ENCODE peak calls at places on chromosome 14, in eight cellular contexts. Y is transverse colon, F is K562, A is HepG2, G is A549, M is GM12878, R is H1, W is tibial nerve. T is an unnamed sample.

GRCh38 chr14:99380991-99381687 is 99.5 kb downstream of the SETD3 start:
- DNase-seq in Y (no peak), W (no peak), F (no peak), A (no peak), G (no peak), M (no peak), R (no peak), T (no peak)

GRCh38 chr14:74949859-74950572 is 5.4 kb downstream of the PGF start:
- DNase-seq in F (peak; percentile 37), M (no peak), G (no peak), Y (no peak), A (no peak), R (no peak), W (no peak), T (no peak)

GRCh38 chr14:29528889-29529288 is 398.8 kb downstream of the PRKD1 start:
- DNase-seq in A (no peak), R (no peak), M (no peak), W (no peak), Y (no peak), F (no peak), G (no peak), T (no peak)

GRCh38 chr14:68576031-68576430 is 216.8 kb downstream of the ZFP36L1 start:
- DNase-seq in G (no peak), A (no peak), F (no peak), R (no peak), W (no peak), M (no peak), Y (no peak), T (no peak)

GRCh38 chr14:75310295-75311059 is 31.8 kb downstream of the FOS start:
- DNase-seq in Y (peak; percentile 74), W (peak; percentile 70), G (peak; percentile 46), A (no peak), M (no peak), R (peak; percentile 67), F (no peak), T (peak; percentile 94)

GRCh38 chr14:105947599-105947998 is 421.2 kb downstream of the TMEM121 start:
- DNase-seq in Y (no peak), M (no peak), A (no peak), F (no peak), G (no peak), W (no peak), R (no peak), T (no peak)

GRCh38 chr14:36655963-36656768 is 5.5 kb upstream of the PAX9 start:
- DNase-seq in G (peak; percentile 66), Y (peak; percentile 32), M (no peak), W (no peak), R (no peak), F (no peak), A (peak; percentile 52), T (no peak)

GRCh38 chr14:105917933-105918436 is 391.6 kb downstream of the TMEM121 start:
- DNase-seq in A (no peak), F (no peak), Y (no peak), M (no peak), R (no peak), W (no peak), G (no peak), T (no peak)

GRCh38 chr14:72781476-72782181 is 112.3 kb downstream of the DPF3 start:
- DNase-seq in G (peak; percentile 24), W (no peak), M (no peak), Y (no peak), F (no peak), A (peak; percentile 84), R (no peak), T (no peak)

GRCh38 chr14:77181603-77182437 is at the start of gene TMEM63C:
- DNase-seq in F (peak; percentile 5), Y (peak; percentile 85), W (no peak), R (peak; percentile 95), A (peak; percentile 29), M (peak; percentile 21), G (peak; percentile 78), T (no peak)

GRCh38 chr14:48792376-48793024 is 793.7 kb downstream of the RPS29 start:
- DNase-seq in A (peak; percentile 22), R (no peak), F (no peak), G (no peak), Y (no peak), W (no peak), M (no peak), T (no peak)

GRCh38 chr14:58978336-58978735 is 210.1 kb upstream of the DAAM1 start:
- DNase-seq in Y (no peak), A (no peak), M (no peak), R (no peak), W (no peak), G (no peak), F (no peak), T (peak; percentile 42)

GRCh38 chr14:98138666-98139065 is 1133.3 kb downstream of the BCL11B start:
- DNase-seq in F (peak; percentile 9), W (no peak), R (peak; percentile 7), Y (peak; percentile 10), M (no peak), A (no peak), G (peak; percentile 13), T (no peak)

GRCh38 chr14:45610303-45610702 is 357.3 kb upstream of the MIS18BP1 start:
- DNase-seq in W (no peak), F (no peak), G (no peak), M (no peak), Y (no peak), A (no peak), R (no peak), T (no peak)

GRCh38 chr14:68979722-68980552 is 835 bp upstream of the ACTN1 start:
- DNase-seq in Y (peak; percentile 61), R (no peak), G (peak; percentile 59), W (peak; percentile 32), A (no peak), F (peak; percentile 28), M (no peak), T (peak; percentile 54)

GRCh38 chr14:93207468-93208308 is 632 bp downstream of the UBR7 start:
- DNase-seq in G (peak; percentile 81), F (peak; percentile 63), M (no peak), A (no peak), R (no peak), W (peak; percentile 18), Y (no peak), T (no peak)

GRCh38 chr14:66281036-66281776 is 205.0 kb upstream of the CCDC196 start:
- DNase-seq in R (no peak), W (no peak), M (no peak), F (no peak), G (no peak), Y (no peak), A (no peak), T (peak; percentile 65)

GRCh38 chr14:81018714-81019512 is 63.5 kb downstream of the TSHR start:
- DNase-seq in M (no peak), R (no peak), F (no peak), W (no peak), Y (no peak), A (no peak), G (no peak), T (no peak)

GRCh38 chr14:44412858-44413569 is 94.1 kb downstream of the FSCB start:
- DNase-seq in M (no peak), Y (no peak), G (no peak), A (no peak), W (no peak), R (no peak), F (peak; percentile 22), T (no peak)

DNA sequence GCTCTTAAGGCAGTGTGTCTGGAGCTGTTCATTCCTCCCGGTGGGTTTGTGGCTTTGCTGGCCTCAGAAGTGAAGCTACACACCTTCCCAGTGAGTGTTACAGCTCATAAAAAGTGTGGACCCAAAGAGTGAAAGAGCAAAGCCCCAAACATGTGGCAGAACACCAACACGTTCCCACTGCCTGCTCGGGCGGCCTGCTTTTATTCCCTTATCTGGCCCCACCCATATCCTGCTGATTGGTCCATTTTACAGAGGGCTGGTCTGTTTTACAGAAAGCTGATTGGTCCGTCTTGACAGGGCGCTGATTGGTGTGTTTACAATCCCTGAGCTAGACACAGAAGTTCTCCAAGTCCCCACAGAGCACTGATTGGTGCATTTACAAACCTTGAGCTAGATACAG is 2.3 kb upstream of the SIVA1 start:
- DNase-seq in G (no peak), A (peak; percentile 34), W (no peak), F (peak; percentile 31), R (no peak), M (no peak), Y (no peak), T (no peak)
- TF ChIP-seq EP300 in G (no peak), A (no peak), W (no peak), F (no peak), R (no peak), M (no peak), Y (no peak), T (no peak)

GRCh38 chr14:64762044-64763034 is 58.1 kb downstream of the PLEKHG3 start:
- DNase-seq in M (no peak), A (peak; percentile 35), W (peak; percentile 69), G (peak; percentile 90), Y (peak; percentile 85), F (peak; percentile 83), R (no peak), T (peak; percentile 96)
- TF ChIP-seq EP300 in M (no peak), A (no peak), W (peak; percentile 61), G (peak; percentile 54), Y (no peak), F (no peak), R (no peak), T (no peak)

DNA sequence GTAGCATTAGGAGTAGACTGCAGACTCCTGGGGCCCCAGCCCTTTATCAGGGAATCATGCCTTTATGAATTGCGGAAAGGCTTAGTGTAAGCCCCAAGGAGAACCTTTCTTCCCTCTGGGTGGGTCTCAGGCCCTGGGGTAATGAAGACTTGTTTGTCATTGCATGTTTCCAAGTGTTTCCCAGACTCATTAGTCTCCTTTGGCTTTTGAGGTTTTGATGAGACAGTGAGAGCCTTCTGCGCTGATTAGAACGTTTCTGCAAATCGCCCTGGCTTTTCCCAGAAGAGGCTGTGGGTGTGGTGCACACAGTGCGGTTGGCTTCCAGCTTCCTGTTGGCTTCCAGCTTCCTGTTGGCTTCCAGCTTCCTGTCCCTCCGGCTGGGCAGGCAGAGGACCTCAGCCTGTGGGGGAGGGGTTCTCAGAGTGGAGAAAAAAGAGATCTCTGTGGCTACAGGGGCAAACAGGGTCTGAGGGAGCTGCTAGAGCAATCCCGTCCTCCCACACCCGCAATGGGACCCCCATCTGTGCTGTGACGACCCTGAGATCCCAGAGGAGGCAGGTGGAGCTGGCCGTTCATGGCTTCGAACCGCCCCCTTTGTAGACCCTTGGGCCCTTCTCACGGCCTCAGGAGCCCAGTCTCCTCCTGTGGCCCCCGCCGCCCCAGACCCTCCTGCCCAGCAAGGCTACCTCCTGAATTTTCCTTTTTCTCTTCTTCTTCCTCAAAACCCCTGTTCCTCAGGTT is 42.1 kb downstream of the GPR68 start:
- DNase-seq in W (no peak), A (no peak), M (no peak), G (no peak), R (no peak), Y (no peak), F (peak; percentile 94), T (no peak)
- TF ChIP-seq EP300 in W (peak; percentile 39), A (no peak), M (no peak), G (no peak), R (no peak), Y (no peak), F (peak; percentile 91), T (no peak)

GRCh38 chr14:103271189-103271588 is 62.8 kb upstream of the EIF5 start:
- DNase-seq in Y (no peak), W (no peak), R (no peak), F (no peak), M (no peak), G (no peak), A (no peak), T (no peak)

GRCh38 chr14:103273847-103274615 is 60.0 kb upstream of the EIF5 start:
- DNase-seq in M (no peak), R (no peak), Y (no peak), W (no peak), G (no peak), A (no peak), F (no peak), T (no peak)

GRCh38 chr14:103275000-103275399 is 59.0 kb upstream of the EIF5 start:
- DNase-seq in F (no peak), A (no peak), W (no peak), R (no peak), G (no peak), Y (no peak), M (no peak), T (no peak)

GRCh38 chr14:103273145-103273846 is 60.7 kb upstream of the EIF5 start:
- DNase-seq in G (no peak), M (no peak), W (no peak), F (no peak), R (no peak), A (no peak), Y (peak; percentile 55), T (peak; percentile 49)
- TF ChIP-seq EP300 in G (no peak), M (no peak), W (no peak), F (no peak), R (no peak), A (no peak), Y (no peak), T (no peak)